ENCODE peak calls at places on chromosomes 13 and 19, in four cellular contexts. Z, V, G and L are unnamed samples.

GRCh38 chr13:112078879-112079526 is 12.1 kb downstream of the SOX1 start:
- DNase-seq in Z (no peak), V (no peak), G (no peak), L (peak)

GRCh38 chr19:3774621-3775373 is 2.8 kb upstream of the RAX2 start:
- DNase-seq in Z (no peak), V (peak), G (no peak), L (no peak)

GRCh38 chr19:38036707-38037106 is 129.7 kb downstream of the SIPA1L3 start:
- DNase-seq in Z (no peak), V (no peak), G (no peak), L (no peak)

GRCh38 chr13:102770435-102770834 is 3.2 kb downstream of the TEX30 start:
- DNase-seq in Z (peak), V (no peak), G (no peak), L (no peak)

GRCh38 chr19:50565984-50566903 is 2.0 kb downstream of the LRRC4B start:
- DNase-seq in Z (no peak), V (no peak), G (no peak), L (peak)

GRCh38 chr13:88919970-88920628 is 1248.9 kb downstream of the SLITRK5 start:
- DNase-seq in Z (no peak), V (no peak), G (peak), L (no peak)

GRCh38 chr13:86581711-86582110 is 782.5 kb upstream of the SLITRK6 start:
- DNase-seq in Z (no peak), V (no peak), G (no peak), L (no peak)

GRCh38 chr19:28934626-28935025 is 278.3 kb downstream of the UQCRFS1 start:
- DNase-seq in Z (no peak), V (no peak), G (no peak), L (no peak)

GRCh38 chr19:56838930-56839664 is 1.4 kb downstream of the PEG3 start:
- DNase-seq in Z (peak), V (no peak), G (no peak), L (no peak)

GRCh38 chr13:78875792-78876580 is 217.0 kb upstream of the OBI1 start:
- DNase-seq in Z (no peak), V (peak), G (no peak), L (peak)

DNA sequence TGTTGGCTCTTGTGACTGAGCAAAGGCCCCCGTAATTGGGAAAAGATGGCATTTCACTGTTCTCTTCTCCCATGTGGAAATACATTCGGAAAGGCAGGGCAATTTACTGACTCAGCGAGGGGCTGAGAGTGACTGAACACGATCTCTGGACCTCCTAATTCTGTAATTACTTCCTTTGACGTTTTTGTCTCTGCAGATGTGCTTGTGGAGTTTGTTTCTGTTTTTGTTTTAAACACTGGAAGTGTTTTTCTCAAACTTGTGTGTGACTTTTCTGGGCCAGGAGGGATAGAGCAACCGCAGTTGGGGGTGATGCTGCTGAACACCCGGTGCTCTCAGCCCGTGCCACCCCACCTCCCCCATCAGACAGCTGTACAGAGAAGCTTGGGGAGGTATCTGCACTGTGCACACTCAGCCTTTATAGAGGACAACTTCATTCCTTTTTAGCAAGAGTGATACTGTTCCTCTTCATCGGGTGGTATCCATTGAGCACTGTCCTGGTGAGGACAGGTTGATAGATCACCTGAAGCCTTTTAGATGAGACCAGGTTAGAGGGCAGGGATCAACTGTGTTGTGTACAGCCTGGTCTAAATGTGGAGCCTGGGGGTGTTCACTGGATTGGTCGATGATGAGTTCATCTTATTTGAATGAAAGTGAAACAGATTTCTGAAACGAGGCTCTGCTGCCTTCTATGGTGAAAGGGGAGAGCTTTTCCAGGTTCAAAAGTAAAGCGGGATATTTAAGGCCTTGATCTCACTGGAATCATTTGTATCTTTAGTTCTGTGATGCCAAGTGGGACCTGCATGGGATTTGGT is 117.4 kb downstream of the ESD start:
- DNase-seq in Z (peak), V (no peak), G (peak), L (no peak)
- TF ChIP-seq ETV6 in Z (no peak), V (no peak), G (no peak), L (no peak)

GRCh38 chr19:9801976-9802375 is 16.9 kb downstream of the FBXL12 start:
- DNase-seq in Z (no peak), V (no peak), G (no peak), L (peak)
- TF ChIP-seq ETV6 in Z (no peak), V (no peak), G (no peak), L (no peak)

GRCh38 chr13:43883636-43884035 is 3.9 kb downstream of the LACC1 start:
- DNase-seq in Z (no peak), V (no peak), G (no peak), L (no peak)
- TF ChIP-seq ETV6 in Z (no peak), V (no peak), G (no peak), L (no peak)

DNA sequence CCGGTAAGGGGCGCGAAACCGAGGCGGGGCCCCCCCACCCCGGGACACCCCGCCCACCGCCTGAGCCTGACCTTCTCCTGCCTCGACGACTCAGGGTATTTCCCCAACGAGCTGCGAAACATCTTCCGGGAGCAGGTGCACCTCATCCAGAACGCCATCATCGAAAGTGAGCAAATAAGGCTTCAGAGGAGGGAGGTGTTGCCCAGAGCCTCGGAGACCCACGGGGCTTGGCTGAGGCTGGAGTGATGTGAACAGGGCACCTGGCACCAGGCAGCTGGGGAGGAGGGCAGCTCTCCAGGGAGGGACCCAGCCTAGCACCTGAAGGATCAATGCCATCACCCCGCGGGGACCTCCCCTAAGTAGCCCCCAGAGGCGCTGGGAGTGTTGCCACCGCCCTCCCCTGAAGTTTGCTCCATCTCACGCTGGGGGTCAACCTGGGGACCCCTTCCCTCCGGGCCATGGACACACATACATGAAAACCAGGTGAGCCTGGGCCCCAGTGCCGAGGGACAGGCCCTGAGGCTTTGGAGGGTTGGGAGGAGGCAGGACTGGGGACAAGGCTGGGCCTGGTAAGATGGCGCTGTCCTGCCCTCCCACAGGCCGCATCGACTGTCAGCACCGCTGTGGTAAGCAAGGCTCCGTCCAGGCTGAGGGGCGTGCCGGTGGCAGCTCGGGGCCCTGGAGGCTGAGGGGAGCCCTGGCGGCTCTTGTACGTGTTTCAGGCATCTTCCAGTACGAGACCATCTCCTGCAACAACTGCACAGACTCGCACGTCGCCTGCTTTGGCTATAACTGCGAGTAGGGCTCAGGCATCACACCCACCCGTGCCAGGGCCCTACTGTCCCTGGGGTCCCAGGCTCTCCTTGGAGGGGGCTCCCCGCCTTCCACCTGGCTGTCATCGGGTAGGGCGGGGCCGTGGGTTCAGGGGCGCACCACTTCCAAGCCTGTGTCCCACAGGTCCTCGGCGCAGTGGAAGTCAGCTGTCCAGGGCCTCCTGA is 914 bp downstream of the IZUMO4 start:
- DNase-seq in Z (no peak), V (peak), G (no peak), L (no peak)
- TF ChIP-seq ETV6 in Z (no peak), V (no peak), G (no peak), L (no peak)